ENCODE peak calls at places on chromosomes 4 and X, in seven cellular contexts. One of them, this sample, is unnamed.

GRCh38 chrX:24264383-24264782 is 49.5 kb downstream of the SUPT20HL2 start:
- DNase-seq in transverse colon: no peak
- DNase-seq in esophagus muscularis mucosa: no peak
- DNase-seq in SK-N-SH: no peak
- DNase-seq in endothelial cell of umbilical vein: no peak
- DNase-seq in vagina: no peak
- DNase-seq in suprapubic skin: no peak
- DNase-seq in this sample: no peak

GRCh38 chr4:88418411-88418810 is 38.5 kb upstream of the HERC5 start:
- DNase-seq in transverse colon: no peak
- DNase-seq in esophagus muscularis mucosa: no peak
- DNase-seq in SK-N-SH: no peak
- DNase-seq in endothelial cell of umbilical vein: peak; percentile 2
- DNase-seq in vagina: no peak
- DNase-seq in suprapubic skin: no peak
- DNase-seq in this sample: no peak

GRCh38 chr4:71709961-71710360 is 73.9 kb downstream of the GC start:
- DNase-seq in transverse colon: peak; percentile 8
- DNase-seq in esophagus muscularis mucosa: no peak
- DNase-seq in SK-N-SH: no peak
- DNase-seq in endothelial cell of umbilical vein: no peak
- DNase-seq in vagina: no peak
- DNase-seq in suprapubic skin: no peak
- DNase-seq in this sample: no peak

GRCh38 chrX:153474266-153474665 is 3.9 kb upstream of the HAUS7 start:
- DNase-seq in transverse colon: no peak
- DNase-seq in esophagus muscularis mucosa: no peak
- DNase-seq in SK-N-SH: no peak
- DNase-seq in endothelial cell of umbilical vein: no peak
- DNase-seq in vagina: no peak
- DNase-seq in suprapubic skin: no peak
- DNase-seq in this sample: no peak

GRCh38 chrX:120755066-120755846 is 120.4 kb downstream of the CT47B1 start:
- DNase-seq in transverse colon: peak; percentile 47
- DNase-seq in esophagus muscularis mucosa: no peak
- DNase-seq in SK-N-SH: no peak
- DNase-seq in endothelial cell of umbilical vein: no peak
- DNase-seq in vagina: no peak
- DNase-seq in suprapubic skin: no peak
- DNase-seq in this sample: no peak

GRCh38 chrX:150155396-150156048 is 207.6 kb upstream of the MAMLD1 start:
- DNase-seq in transverse colon: peak; percentile 40
- DNase-seq in esophagus muscularis mucosa: peak; percentile 17
- DNase-seq in SK-N-SH: peak; percentile 61
- DNase-seq in endothelial cell of umbilical vein: peak; percentile 15
- DNase-seq in vagina: peak; percentile 76
- DNase-seq in suprapubic skin: no peak
- DNase-seq in this sample: no peak

GRCh38 chrX:107447642-107448041 is 1.8 kb upstream of the FRMPD3 start:
- DNase-seq in transverse colon: no peak
- DNase-seq in esophagus muscularis mucosa: no peak
- DNase-seq in SK-N-SH: no peak
- DNase-seq in endothelial cell of umbilical vein: no peak
- DNase-seq in vagina: no peak
- DNase-seq in suprapubic skin: no peak
- DNase-seq in this sample: no peak

GRCh38 chr4:109875106-109875505 is 27.2 kb downstream of the LRIT3 start:
- DNase-seq in transverse colon: no peak
- DNase-seq in esophagus muscularis mucosa: no peak
- DNase-seq in SK-N-SH: no peak
- DNase-seq in endothelial cell of umbilical vein: no peak
- DNase-seq in vagina: no peak
- DNase-seq in suprapubic skin: no peak
- DNase-seq in this sample: no peak

GRCh38 chr4:2385450-2386020 is 32.9 kb downstream of the ZFYVE28 start:
- DNase-seq in transverse colon: no peak
- DNase-seq in esophagus muscularis mucosa: no peak
- DNase-seq in SK-N-SH: no peak
- DNase-seq in endothelial cell of umbilical vein: no peak
- DNase-seq in vagina: no peak
- DNase-seq in suprapubic skin: no peak
- DNase-seq in this sample: no peak

GRCh38 chrX:131650637-131651410 is 107.0 kb downstream of the OR13H1 start:
- DNase-seq in transverse colon: no peak
- DNase-seq in esophagus muscularis mucosa: no peak
- DNase-seq in SK-N-SH: no peak
- DNase-seq in endothelial cell of umbilical vein: no peak
- DNase-seq in vagina: no peak
- DNase-seq in suprapubic skin: no peak
- DNase-seq in this sample: no peak

GRCh38 chr4:177569443-177569842 is 127.2 kb upstream of the AGA start:
- DNase-seq in transverse colon: no peak
- DNase-seq in esophagus muscularis mucosa: no peak
- DNase-seq in SK-N-SH: no peak
- DNase-seq in endothelial cell of umbilical vein: no peak
- DNase-seq in vagina: no peak
- DNase-seq in suprapubic skin: no peak
- DNase-seq in this sample: no peak

GRCh38 chr4:155638195-155638960 is 28.3 kb upstream of the GUCY1A1 start:
- DNase-seq in transverse colon: no peak
- DNase-seq in esophagus muscularis mucosa: no peak
- DNase-seq in SK-N-SH: no peak
- DNase-seq in endothelial cell of umbilical vein: peak; percentile 85
- DNase-seq in vagina: no peak
- DNase-seq in suprapubic skin: no peak
- DNase-seq in this sample: no peak

GRCh38 chr4:147195386-147195785 is 249.7 kb upstream of the TTC29 start:
- DNase-seq in transverse colon: no peak
- DNase-seq in esophagus muscularis mucosa: no peak
- DNase-seq in SK-N-SH: no peak
- DNase-seq in endothelial cell of umbilical vein: no peak
- DNase-seq in vagina: no peak
- DNase-seq in suprapubic skin: no peak
- DNase-seq in this sample: no peak

DNA sequence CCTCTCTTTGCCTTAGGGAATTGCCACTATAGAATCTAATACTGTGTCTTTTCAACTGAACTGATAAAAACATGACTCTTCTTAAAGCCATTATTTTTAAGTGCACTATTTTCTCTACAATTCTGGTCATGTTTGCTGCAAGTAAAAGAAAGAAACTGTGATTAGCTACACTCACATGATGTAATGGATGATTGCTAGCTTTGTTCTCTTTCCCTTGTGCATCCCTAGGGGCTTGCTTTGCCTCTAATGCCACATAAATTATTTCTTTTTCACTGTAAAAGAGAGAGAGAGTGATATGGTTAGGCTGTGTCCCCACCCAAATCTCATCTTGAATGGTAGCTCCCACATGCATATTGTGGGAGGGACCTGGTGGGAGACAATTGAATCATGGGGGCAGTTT is 630.1 kb upstream of the NR3C2 start:
- DNase-seq in transverse colon: no peak
- DNase-seq in esophagus muscularis mucosa: no peak
- DNase-seq in SK-N-SH: no peak
- DNase-seq in endothelial cell of umbilical vein: no peak
- DNase-seq in vagina: no peak
- DNase-seq in suprapubic skin: no peak
- DNase-seq in this sample: no peak
- TF ChIP-seq POLR2AphosphoS5 in transverse colon: no peak
- TF ChIP-seq POLR2AphosphoS5 in esophagus muscularis mucosa: no peak
- TF ChIP-seq POLR2AphosphoS5 in SK-N-SH: no peak
- TF ChIP-seq POLR2AphosphoS5 in endothelial cell of umbilical vein: no peak
- TF ChIP-seq POLR2AphosphoS5 in vagina: no peak
- TF ChIP-seq POLR2AphosphoS5 in suprapubic skin: no peak
- TF ChIP-seq POLR2AphosphoS5 in this sample: no peak

GRCh38 chr4:84737656-84738055 is 154.7 kb downstream of the CDS1 start:
- DNase-seq in transverse colon: no peak
- DNase-seq in esophagus muscularis mucosa: no peak
- DNase-seq in SK-N-SH: no peak
- DNase-seq in endothelial cell of umbilical vein: no peak
- DNase-seq in vagina: no peak
- DNase-seq in suprapubic skin: no peak
- DNase-seq in this sample: no peak
- TF ChIP-seq POLR2AphosphoS5 in transverse colon: no peak
- TF ChIP-seq POLR2AphosphoS5 in esophagus muscularis mucosa: no peak
- TF ChIP-seq POLR2AphosphoS5 in SK-N-SH: no peak
- TF ChIP-seq POLR2AphosphoS5 in endothelial cell of umbilical vein: no peak
- TF ChIP-seq POLR2AphosphoS5 in vagina: no peak
- TF ChIP-seq POLR2AphosphoS5 in suprapubic skin: no peak
- TF ChIP-seq POLR2AphosphoS5 in this sample: no peak

GRCh38 chrX:78658851-78659744 is at the start of gene RTL3:
- DNase-seq in transverse colon: no peak
- DNase-seq in esophagus muscularis mucosa: no peak
- DNase-seq in SK-N-SH: no peak
- DNase-seq in endothelial cell of umbilical vein: peak; percentile 34
- DNase-seq in vagina: no peak
- DNase-seq in suprapubic skin: no peak
- DNase-seq in this sample: no peak
- TF ChIP-seq POLR2AphosphoS5 in transverse colon: no peak
- TF ChIP-seq POLR2AphosphoS5 in esophagus muscularis mucosa: peak; percentile 60
- TF ChIP-seq POLR2AphosphoS5 in SK-N-SH: no peak
- TF ChIP-seq POLR2AphosphoS5 in endothelial cell of umbilical vein: no peak
- TF ChIP-seq POLR2AphosphoS5 in vagina: no peak
- TF ChIP-seq POLR2AphosphoS5 in suprapubic skin: no peak
- TF ChIP-seq POLR2AphosphoS5 in this sample: no peak

GRCh38 chr4:185383451-185383850 is 12.3 kb downstream of the LRP2BP start:
- DNase-seq in transverse colon: peak; percentile 34
- DNase-seq in esophagus muscularis mucosa: no peak
- DNase-seq in SK-N-SH: no peak
- DNase-seq in endothelial cell of umbilical vein: no peak
- DNase-seq in vagina: no peak
- DNase-seq in suprapubic skin: no peak
- DNase-seq in this sample: no peak
- TF ChIP-seq POLR2AphosphoS5 in transverse colon: no peak
- TF ChIP-seq POLR2AphosphoS5 in esophagus muscularis mucosa: no peak
- TF ChIP-seq POLR2AphosphoS5 in SK-N-SH: no peak
- TF ChIP-seq POLR2AphosphoS5 in endothelial cell of umbilical vein: no peak
- TF ChIP-seq POLR2AphosphoS5 in vagina: no peak
- TF ChIP-seq POLR2AphosphoS5 in suprapubic skin: peak; percentile 71
- TF ChIP-seq POLR2AphosphoS5 in this sample: no peak

DNA sequence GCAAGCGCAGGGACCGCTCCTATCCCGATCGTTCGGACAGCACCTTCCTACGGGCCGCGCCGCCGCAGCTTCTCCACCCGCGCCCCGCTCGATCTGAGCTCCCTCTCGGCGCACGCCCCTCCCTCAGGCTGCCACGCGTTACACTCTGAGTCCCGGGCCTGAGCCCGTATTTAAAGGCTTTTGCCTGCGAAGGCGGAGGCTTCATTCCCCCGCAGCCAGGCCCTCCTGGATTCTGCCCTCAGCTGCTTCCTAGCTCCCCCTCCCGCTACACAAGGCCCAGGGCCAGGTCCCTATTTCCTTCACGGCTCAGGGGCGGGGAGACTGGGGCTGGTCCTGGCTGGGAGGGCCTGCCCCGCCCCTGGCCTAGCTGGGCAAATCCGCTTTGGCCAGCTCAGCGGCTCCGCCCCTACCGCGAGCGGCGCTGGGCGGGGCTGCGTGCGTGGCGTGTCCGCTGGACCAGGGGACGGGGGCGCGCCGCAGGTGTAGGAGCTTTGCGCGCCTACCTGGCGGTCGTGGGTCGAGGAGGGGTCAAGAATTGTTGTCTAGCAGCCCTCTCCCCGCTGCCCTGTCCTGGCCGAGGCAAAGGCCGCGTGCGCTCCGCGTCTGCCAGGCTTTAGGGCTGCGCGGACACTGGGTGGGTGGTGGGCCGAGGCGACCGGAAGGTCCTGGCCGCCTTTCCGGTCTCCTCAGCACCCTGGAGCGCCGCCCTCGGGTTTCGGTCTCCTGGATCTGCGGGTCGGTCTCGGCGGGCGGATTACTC is at the start of gene UGDH:
- DNase-seq in transverse colon: peak; percentile 98
- DNase-seq in esophagus muscularis mucosa: peak; percentile 98
- DNase-seq in SK-N-SH: peak; percentile 98
- DNase-seq in endothelial cell of umbilical vein: peak; percentile 98
- DNase-seq in vagina: peak; percentile 98
- DNase-seq in suprapubic skin: peak; percentile 97
- DNase-seq in this sample: peak; percentile 98
- TF ChIP-seq POLR2AphosphoS5 in transverse colon: peak; percentile 97
- TF ChIP-seq POLR2AphosphoS5 in esophagus muscularis mucosa: peak; percentile 98
- TF ChIP-seq POLR2AphosphoS5 in SK-N-SH: peak; percentile 98
- TF ChIP-seq POLR2AphosphoS5 in endothelial cell of umbilical vein: peak; percentile 94
- TF ChIP-seq POLR2AphosphoS5 in vagina: peak; percentile 100
- TF ChIP-seq POLR2AphosphoS5 in suprapubic skin: peak; percentile 70
- TF ChIP-seq POLR2AphosphoS5 in this sample: peak; percentile 92

GRCh38 chr4:144399927-144400326 is 246.0 kb upstream of the HHIP start:
- DNase-seq in transverse colon: no peak
- DNase-seq in esophagus muscularis mucosa: no peak
- DNase-seq in SK-N-SH: no peak
- DNase-seq in endothelial cell of umbilical vein: peak; percentile 83
- DNase-seq in vagina: no peak
- DNase-seq in suprapubic skin: no peak
- DNase-seq in this sample: no peak
- TF ChIP-seq POLR2AphosphoS5 in transverse colon: no peak
- TF ChIP-seq POLR2AphosphoS5 in esophagus muscularis mucosa: no peak
- TF ChIP-seq POLR2AphosphoS5 in SK-N-SH: no peak
- TF ChIP-seq POLR2AphosphoS5 in endothelial cell of umbilical vein: peak; percentile 32
- TF ChIP-seq POLR2AphosphoS5 in vagina: no peak
- TF ChIP-seq POLR2AphosphoS5 in suprapubic skin: no peak
- TF ChIP-seq POLR2AphosphoS5 in this sample: no peak

GRCh38 chr4:168097161-168097560 is 4.8 kb downstream of the ANXA10 start:
- DNase-seq in transverse colon: no peak
- DNase-seq in esophagus muscularis mucosa: no peak
- DNase-seq in SK-N-SH: no peak
- DNase-seq in endothelial cell of umbilical vein: no peak
- DNase-seq in vagina: no peak
- DNase-seq in suprapubic skin: no peak
- DNase-seq in this sample: no peak

GRCh38 chr4:168096444-168096784 is 4.1 kb downstream of the ANXA10 start:
- DNase-seq in transverse colon: no peak
- DNase-seq in esophagus muscularis mucosa: no peak
- DNase-seq in SK-N-SH: no peak
- DNase-seq in endothelial cell of umbilical vein: no peak
- DNase-seq in vagina: no peak
- DNase-seq in suprapubic skin: no peak
- DNase-seq in this sample: no peak

GRCh38 chr4:168092176-168092712 is at the start of gene ANXA10:
- DNase-seq in transverse colon: no peak
- DNase-seq in esophagus muscularis mucosa: no peak
- DNase-seq in SK-N-SH: no peak
- DNase-seq in endothelial cell of umbilical vein: no peak
- DNase-seq in vagina: no peak
- DNase-seq in suprapubic skin: no peak
- DNase-seq in this sample: no peak

GRCh38 chr4:168098257-168098717 is 6.0 kb downstream of the ANXA10 start:
- DNase-seq in transverse colon: no peak
- DNase-seq in esophagus muscularis mucosa: no peak
- DNase-seq in SK-N-SH: no peak
- DNase-seq in endothelial cell of umbilical vein: peak; percentile 91
- DNase-seq in vagina: no peak
- DNase-seq in suprapubic skin: no peak
- DNase-seq in this sample: no peak

GRCh38 chr4:168095776-168096443 is 3.6 kb downstream of the ANXA10 start:
- DNase-seq in transverse colon: no peak
- DNase-seq in esophagus muscularis mucosa: no peak
- DNase-seq in SK-N-SH: no peak
- DNase-seq in endothelial cell of umbilical vein: peak; percentile 52
- DNase-seq in vagina: no peak
- DNase-seq in suprapubic skin: no peak
- DNase-seq in this sample: no peak
- TF ChIP-seq POLR2AphosphoS5 in transverse colon: no peak
- TF ChIP-seq POLR2AphosphoS5 in esophagus muscularis mucosa: no peak
- TF ChIP-seq POLR2AphosphoS5 in SK-N-SH: no peak
- TF ChIP-seq POLR2AphosphoS5 in endothelial cell of umbilical vein: no peak
- TF ChIP-seq POLR2AphosphoS5 in vagina: no peak
- TF ChIP-seq POLR2AphosphoS5 in suprapubic skin: no peak
- TF ChIP-seq POLR2AphosphoS5 in this sample: no peak

This sample was measured in sigmoid colon.